ENCODE peak calls at places on chromosome 7, in four cellular contexts. One of them, this sample, is unnamed.

GRCh38 chr7:139159900-139160675 is 50.6 kb upstream of the ZC3HAV1 start:
- DNase-seq in colonic mucosa: no peak
- DNase-seq in neural crest cell: no peak
- DNase-seq in right atrium auricular region: no peak
- DNase-seq in this sample: no peak

GRCh38 chr7:71649812-71650211 is 517.9 kb downstream of the GALNT17 start:
- DNase-seq in colonic mucosa: no peak
- DNase-seq in neural crest cell: no peak
- DNase-seq in right atrium auricular region: no peak
- DNase-seq in this sample: no peak

GRCh38 chr7:93374345-93374940 is 142.3 kb downstream of the VPS50 start:
- DNase-seq in neural crest cell: no peak
- DNase-seq in right atrium auricular region: no peak
- DNase-seq in colonic mucosa: no peak
- DNase-seq in this sample: no peak

GRCh38 chr7:122689346-122690109 is 9.4 kb downstream of the RNF133 start:
- DNase-seq in neural crest cell: no peak
- DNase-seq in right atrium auricular region: no peak
- DNase-seq in colonic mucosa: no peak
- DNase-seq in this sample: no peak

GRCh38 chr7:118753464-118753863 is 529.0 kb downstream of the ANKRD7 start:
- DNase-seq in right atrium auricular region: no peak
- DNase-seq in colonic mucosa: no peak
- DNase-seq in neural crest cell: no peak
- DNase-seq in this sample: no peak

GRCh38 chr7:7274782-7275181 is 92.4 kb downstream of the C1GALT1 start:
- DNase-seq in right atrium auricular region: no peak
- DNase-seq in neural crest cell: no peak
- DNase-seq in colonic mucosa: no peak
- DNase-seq in this sample: no peak

GRCh38 chr7:506921-507622 is 12.6 kb downstream of the PDGFA start:
- DNase-seq in colonic mucosa: no peak
- DNase-seq in right atrium auricular region: no peak
- DNase-seq in neural crest cell: no peak
- DNase-seq in this sample: no peak

GRCh38 chr7:38425509-38425908 is 152.1 kb upstream of the TARP start:
- DNase-seq in right atrium auricular region: no peak
- DNase-seq in neural crest cell: no peak
- DNase-seq in colonic mucosa: no peak
- DNase-seq in this sample: no peak

GRCh38 chr7:143901710-143902587 is at the start of gene TCAF1:
- DNase-seq in colonic mucosa: peak; percentile 98
- DNase-seq in neural crest cell: peak; percentile 85
- DNase-seq in right atrium auricular region: peak; percentile 96
- DNase-seq in this sample: peak; percentile 93

GRCh38 chr7:96241834-96242233 is 80.1 kb downstream of the SLC25A13 start:
- DNase-seq in right atrium auricular region: no peak
- DNase-seq in colonic mucosa: no peak
- DNase-seq in neural crest cell: no peak
- DNase-seq in this sample: no peak

GRCh38 chr7:66419210-66419609 is 209.5 kb upstream of the KCTD7 start:
- DNase-seq in neural crest cell: no peak
- DNase-seq in right atrium auricular region: no peak
- DNase-seq in colonic mucosa: no peak
- DNase-seq in this sample: no peak

GRCh38 chr7:115368998-115369397 is 447.1 kb downstream of the MDFIC start:
- DNase-seq in colonic mucosa: no peak
- DNase-seq in neural crest cell: no peak
- DNase-seq in right atrium auricular region: no peak
- DNase-seq in this sample: no peak

GRCh38 chr7:46554688-46555422 is 633.8 kb upstream of the IGFBP3 start:
- DNase-seq in colonic mucosa: no peak
- DNase-seq in right atrium auricular region: no peak
- DNase-seq in neural crest cell: no peak
- DNase-seq in this sample: no peak

GRCh38 chr7:28078036-28078901 is 102.3 kb downstream of the JAZF1 start:
- DNase-seq in colonic mucosa: peak; percentile 39
- DNase-seq in neural crest cell: peak; percentile 42
- DNase-seq in right atrium auricular region: no peak
- DNase-seq in this sample: peak; percentile 41

GRCh38 chr7:29019275-29019820 is 61.2 kb upstream of the TRIL start:
- DNase-seq in right atrium auricular region: no peak
- DNase-seq in colonic mucosa: no peak
- DNase-seq in neural crest cell: no peak
- DNase-seq in this sample: no peak

GRCh38 chr7:33547880-33548279 is 357.5 kb upstream of the BMPER start:
- DNase-seq in neural crest cell: no peak
- DNase-seq in right atrium auricular region: no peak
- DNase-seq in colonic mucosa: no peak
- DNase-seq in this sample: no peak

GRCh38 chr7:137975768-137976167 is 26.1 kb downstream of the CREB3L2 start:
- DNase-seq in neural crest cell: no peak
- DNase-seq in right atrium auricular region: no peak
- DNase-seq in colonic mucosa: no peak
- DNase-seq in this sample: no peak

GRCh38 chr7:35250452-35250851 is 3.4 kb downstream of the TBX20 start:
- DNase-seq in colonic mucosa: no peak
- DNase-seq in neural crest cell: no peak
- DNase-seq in right atrium auricular region: no peak
- DNase-seq in this sample: no peak

GRCh38 chr7:156025675-156026074 is 213.4 kb upstream of the SHH start:
- DNase-seq in colonic mucosa: no peak
- DNase-seq in right atrium auricular region: peak; percentile 46
- DNase-seq in neural crest cell: no peak
- DNase-seq in this sample: no peak

GRCh38 chr7:125033506-125033905 is 103.9 kb upstream of the POT1 start:
- DNase-seq in neural crest cell: no peak
- DNase-seq in right atrium auricular region: no peak
- DNase-seq in colonic mucosa: no peak
- DNase-seq in this sample: no peak

DNA sequence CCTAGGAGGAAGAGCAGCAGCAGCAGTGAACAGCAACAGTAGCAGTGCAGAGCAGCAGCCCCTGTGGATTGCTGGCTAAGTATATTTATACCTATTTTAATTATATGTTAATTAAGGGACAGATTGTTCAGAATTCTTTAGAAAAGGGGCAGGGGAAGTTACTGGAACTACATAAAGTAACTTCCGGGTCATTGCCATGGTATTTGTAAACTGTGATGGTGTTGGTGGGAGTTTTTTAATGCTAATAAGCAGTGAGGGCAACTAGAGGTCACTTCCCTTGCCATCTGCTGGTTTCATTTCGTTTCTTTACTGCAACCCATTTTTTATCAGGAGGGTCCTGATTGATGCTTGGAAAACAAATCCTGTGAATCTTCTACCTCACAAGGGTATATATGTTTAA is 229.8 kb upstream of the PODXL start:
- DNase-seq in neural crest cell: no peak
- DNase-seq in colonic mucosa: no peak
- DNase-seq in right atrium auricular region: no peak
- DNase-seq in this sample: no peak
- TF ChIP-seq CTCF in neural crest cell: no peak
- TF ChIP-seq CTCF in colonic mucosa: no peak
- TF ChIP-seq CTCF in right atrium auricular region: no peak
- TF ChIP-seq CTCF in this sample: no peak

GRCh38 chr7:142654398-142654797 is 94.9 kb upstream of the PRSS1 start:
- DNase-seq in colonic mucosa: no peak
- DNase-seq in right atrium auricular region: no peak
- DNase-seq in neural crest cell: no peak
- DNase-seq in this sample: no peak
- TF ChIP-seq CTCF in colonic mucosa: no peak
- TF ChIP-seq CTCF in right atrium auricular region: no peak
- TF ChIP-seq CTCF in neural crest cell: no peak
- TF ChIP-seq CTCF in this sample: no peak

GRCh38 chr7:109842386-109842785 is 1248.5 kb upstream of the LRRN3 start:
- DNase-seq in right atrium auricular region: no peak
- DNase-seq in neural crest cell: no peak
- DNase-seq in colonic mucosa: no peak
- DNase-seq in this sample: no peak

GRCh38 chr7:109844362-109844761 is 1246.6 kb upstream of the LRRN3 start:
- DNase-seq in right atrium auricular region: no peak
- DNase-seq in neural crest cell: no peak
- DNase-seq in colonic mucosa: no peak
- DNase-seq in this sample: no peak
- TF ChIP-seq CTCF in right atrium auricular region: peak; percentile 55
- TF ChIP-seq CTCF in neural crest cell: peak; percentile 71
- TF ChIP-seq CTCF in colonic mucosa: no peak
- TF ChIP-seq CTCF in this sample: peak; percentile 42

GRCh38 chr7:98826811-98827231 is 43.0 kb downstream of the TMEM130 start:
- DNase-seq in right atrium auricular region: peak; percentile 71
- DNase-seq in colonic mucosa: no peak
- DNase-seq in neural crest cell: no peak
- DNase-seq in this sample: no peak
- TF ChIP-seq CTCF in right atrium auricular region: peak; percentile 32
- TF ChIP-seq CTCF in colonic mucosa: no peak
- TF ChIP-seq CTCF in neural crest cell: no peak
- TF ChIP-seq CTCF in this sample: no peak

DNA sequence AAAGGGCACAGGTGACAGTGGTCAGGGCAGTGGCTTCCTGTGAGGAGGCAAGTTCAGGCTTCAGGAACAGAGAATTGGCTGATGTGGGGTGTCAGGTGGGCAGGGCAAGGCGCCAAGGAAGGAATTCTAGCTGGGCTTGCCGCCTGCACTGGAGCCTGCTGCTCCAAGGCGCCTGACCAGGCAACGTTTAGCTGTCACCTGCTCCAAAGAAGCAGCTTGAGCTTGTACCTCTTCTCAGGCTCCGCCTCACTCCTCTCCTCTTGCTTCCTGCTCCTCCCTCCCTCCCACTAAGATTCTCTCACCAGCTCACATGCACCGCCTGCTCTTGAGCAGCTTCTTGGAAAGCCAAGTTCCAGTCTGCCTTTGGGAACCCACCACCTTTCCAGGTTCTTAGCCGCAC is 187.4 kb upstream of the GRB10 start:
- DNase-seq in right atrium auricular region: no peak
- DNase-seq in colonic mucosa: no peak
- DNase-seq in neural crest cell: no peak
- DNase-seq in this sample: no peak
- TF ChIP-seq CTCF in right atrium auricular region: no peak
- TF ChIP-seq CTCF in colonic mucosa: no peak
- TF ChIP-seq CTCF in neural crest cell: no peak
- TF ChIP-seq CTCF in this sample: no peak

DNA sequence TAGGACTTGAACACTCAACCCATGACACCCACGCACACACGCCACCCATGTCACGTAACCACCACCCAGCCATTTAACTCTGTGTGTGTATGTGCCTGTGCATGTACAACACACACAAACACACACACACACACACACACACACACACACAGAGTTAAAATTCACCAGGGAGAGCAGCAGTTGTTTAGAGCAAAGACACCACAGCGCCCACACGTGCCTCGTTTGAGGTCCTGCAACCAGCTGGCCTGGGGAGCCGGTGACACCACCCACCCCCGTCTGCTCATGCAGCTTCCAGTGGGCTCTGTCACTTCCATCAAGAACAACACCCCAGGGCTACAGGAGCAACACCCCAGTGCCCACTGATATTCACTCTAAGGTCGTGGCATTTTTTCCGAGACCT is 97.4 kb downstream of the ELFN1 start:
- DNase-seq in neural crest cell: no peak
- DNase-seq in right atrium auricular region: no peak
- DNase-seq in colonic mucosa: no peak
- DNase-seq in this sample: no peak
- TF ChIP-seq CTCF in neural crest cell: no peak
- TF ChIP-seq CTCF in right atrium auricular region: peak; percentile 41
- TF ChIP-seq CTCF in colonic mucosa: no peak
- TF ChIP-seq CTCF in this sample: no peak

DNA sequence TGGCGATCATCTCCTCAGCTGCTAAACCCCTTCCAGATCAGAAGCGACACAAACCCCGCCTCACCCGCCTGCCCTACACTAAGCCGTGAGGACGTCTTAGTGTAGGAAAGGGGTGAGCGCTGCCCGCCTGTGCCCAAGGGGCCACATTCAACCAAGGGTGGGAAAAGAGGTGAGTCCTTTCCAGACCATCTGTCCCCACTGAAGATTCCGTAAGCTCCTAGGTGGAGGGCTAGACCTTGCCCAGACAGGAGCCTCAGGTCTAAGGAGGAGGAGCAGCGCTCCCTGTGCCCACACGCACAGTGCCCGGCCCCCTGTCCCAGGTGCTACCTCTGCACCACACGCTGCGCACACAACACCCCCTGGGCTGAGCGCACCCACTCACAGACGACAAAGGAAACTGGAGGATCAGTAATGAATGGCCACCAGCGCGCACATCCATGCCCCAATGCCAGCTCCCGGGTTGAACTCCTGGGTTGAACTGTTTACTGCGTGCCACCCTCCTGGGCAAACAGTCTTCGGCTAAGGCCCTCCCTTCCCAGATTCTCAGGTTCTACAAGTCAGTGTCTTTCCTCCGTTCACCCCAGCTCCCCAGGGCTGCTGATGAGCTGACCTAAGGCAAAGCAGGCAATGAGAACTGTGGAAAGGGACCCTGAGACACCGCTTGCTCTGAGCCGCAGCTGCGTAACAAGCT is 186.0 kb downstream of the MAD1L1 start:
- DNase-seq in neural crest cell: no peak
- DNase-seq in colonic mucosa: peak; percentile 33
- DNase-seq in right atrium auricular region: no peak
- DNase-seq in this sample: no peak
- TF ChIP-seq CTCF in neural crest cell: no peak
- TF ChIP-seq CTCF in colonic mucosa: no peak
- TF ChIP-seq CTCF in right atrium auricular region: no peak
- TF ChIP-seq CTCF in this sample: no peak

DNA sequence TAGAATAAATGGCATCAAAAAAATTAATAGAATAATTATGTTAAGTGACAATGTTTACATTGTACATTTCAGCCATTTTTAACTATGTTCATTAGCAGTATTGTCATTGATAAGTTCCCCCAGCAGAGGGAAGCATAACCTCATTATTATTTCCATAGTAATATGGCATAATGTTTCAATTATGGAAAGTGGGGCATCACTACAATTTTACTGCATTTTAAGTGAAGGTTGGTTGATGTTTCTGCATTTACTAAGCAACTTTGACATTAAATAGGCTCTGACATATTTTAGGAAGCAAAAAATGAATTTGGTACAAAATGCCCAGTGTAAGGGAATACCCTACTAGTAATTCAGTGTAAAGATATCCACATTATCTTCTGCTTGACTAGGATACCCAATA is 218.3 kb downstream of the SEMA3A start:
- DNase-seq in right atrium auricular region: no peak
- DNase-seq in neural crest cell: peak; percentile 8
- DNase-seq in colonic mucosa: no peak
- DNase-seq in this sample: no peak
- TF ChIP-seq CTCF in right atrium auricular region: peak; percentile 74
- TF ChIP-seq CTCF in neural crest cell: peak; percentile 88
- TF ChIP-seq CTCF in colonic mucosa: peak; percentile 54
- TF ChIP-seq CTCF in this sample: peak; percentile 76